ENCODE peak calls at places on chromosomes 3 and 15, in four cellular contexts. One of them, this sample, is unnamed. For H3K4me1, the result is how much of the 10 kb centered on the place peaks cover.

GRCh38 chr3:186053954-186054353 is 54.9 kb downstream of the ETV5 start:
- DNase-seq in endothelial cell of umbilical vein: no peak
- DNase-seq in ovary: no peak
- DNase-seq in IMR-90: peak
- DNase-seq in this sample: no peak

GRCh38 chr3:13077431-13078157 is 4.4 kb upstream of the IQSEC1 start:
- DNase-seq in ovary: no peak
- DNase-seq in endothelial cell of umbilical vein: no peak
- DNase-seq in IMR-90: no peak
- DNase-seq in this sample: peak

GRCh38 chr15:68339481-68339880 is 61.9 kb downstream of the FEM1B start:
- DNase-seq in ovary: no peak
- DNase-seq in IMR-90: no peak
- DNase-seq in endothelial cell of umbilical vein: no peak
- DNase-seq in this sample: no peak

GRCh38 chr15:65368646-65369045 is 9.2 kb downstream of the IGDCC3 start:
- DNase-seq in ovary: no peak
- DNase-seq in IMR-90: no peak
- DNase-seq in endothelial cell of umbilical vein: no peak
- DNase-seq in this sample: no peak

GRCh38 chr3:37255990-37256308 is 81.6 kb upstream of the LRRFIP2 start:
- DNase-seq in ovary: no peak
- DNase-seq in IMR-90: no peak
- DNase-seq in endothelial cell of umbilical vein: no peak
- DNase-seq in this sample: no peak

GRCh38 chr3:190911382-190911781 is 48.9 kb upstream of the GMNC start:
- DNase-seq in IMR-90: no peak
- DNase-seq in endothelial cell of umbilical vein: no peak
- DNase-seq in ovary: no peak
- DNase-seq in this sample: no peak

GRCh38 chr3:23365066-23365465 is 161.9 kb downstream of the UBE2E2 start:
- DNase-seq in IMR-90: no peak
- DNase-seq in endothelial cell of umbilical vein: peak
- DNase-seq in ovary: no peak
- DNase-seq in this sample: no peak

GRCh38 chr3:126604691-126605090 is 46.0 kb upstream of the C3orf22 start:
- DNase-seq in IMR-90: no peak
- DNase-seq in endothelial cell of umbilical vein: no peak
- DNase-seq in ovary: no peak
- DNase-seq in this sample: no peak

GRCh38 chr15:98700501-98700900 is 52.2 kb downstream of the IGF1R start:
- DNase-seq in ovary: no peak
- DNase-seq in endothelial cell of umbilical vein: no peak
- DNase-seq in IMR-90: no peak
- DNase-seq in this sample: no peak

GRCh38 chr3:13234155-13234505 is 160.9 kb upstream of the IQSEC1 start:
- DNase-seq in ovary: no peak
- DNase-seq in IMR-90: no peak
- DNase-seq in endothelial cell of umbilical vein: no peak
- DNase-seq in this sample: no peak

GRCh38 chr3:57787867-57788623 is 31.9 kb downstream of the SLMAP start:
- DNase-seq in endothelial cell of umbilical vein: peak
- DNase-seq in ovary: no peak
- DNase-seq in IMR-90: peak
- DNase-seq in this sample: no peak

GRCh38 chr3:21531909-21532308 is 219.1 kb downstream of the ZNF385D start:
- DNase-seq in ovary: no peak
- DNase-seq in IMR-90: no peak
- DNase-seq in endothelial cell of umbilical vein: no peak
- DNase-seq in this sample: no peak

GRCh38 chr15:71526061-71526460 is 284.3 kb upstream of the NR2E3 start:
- DNase-seq in ovary: no peak
- DNase-seq in IMR-90: peak
- DNase-seq in endothelial cell of umbilical vein: no peak
- DNase-seq in this sample: no peak

GRCh38 chr15:68676011-68676605 is 97.3 kb downstream of the CORO2B start:
- DNase-seq in ovary: no peak
- DNase-seq in endothelial cell of umbilical vein: no peak
- DNase-seq in IMR-90: no peak
- DNase-seq in this sample: no peak

GRCh38 chr3:52405601-52406115 is 39.2 kb downstream of the SEMA3G start:
- DNase-seq in ovary: no peak
- DNase-seq in IMR-90: no peak
- DNase-seq in endothelial cell of umbilical vein: no peak
- DNase-seq in this sample: no peak

GRCh38 chr3:43909149-43909548 is 218.4 kb downstream of the ABHD5 start:
- DNase-seq in endothelial cell of umbilical vein: no peak
- DNase-seq in IMR-90: peak
- DNase-seq in ovary: no peak
- DNase-seq in this sample: no peak

GRCh38 chr15:42800731-42801474 is 64.0 kb upstream of the CDAN1 start:
- DNase-seq in ovary: no peak
- DNase-seq in IMR-90: no peak
- DNase-seq in endothelial cell of umbilical vein: no peak
- DNase-seq in this sample: no peak

GRCh38 chr3:126103121-126104027 is 19.4 kb upstream of the SLC41A3 start:
- DNase-seq in ovary: no peak
- DNase-seq in IMR-90: no peak
- DNase-seq in endothelial cell of umbilical vein: no peak
- DNase-seq in this sample: no peak

GRCh38 chr3:117706037-117706436 is 996.5 kb downstream of the TUSC7 start:
- DNase-seq in IMR-90: peak
- DNase-seq in endothelial cell of umbilical vein: no peak
- DNase-seq in ovary: no peak
- DNase-seq in this sample: no peak

DNA sequence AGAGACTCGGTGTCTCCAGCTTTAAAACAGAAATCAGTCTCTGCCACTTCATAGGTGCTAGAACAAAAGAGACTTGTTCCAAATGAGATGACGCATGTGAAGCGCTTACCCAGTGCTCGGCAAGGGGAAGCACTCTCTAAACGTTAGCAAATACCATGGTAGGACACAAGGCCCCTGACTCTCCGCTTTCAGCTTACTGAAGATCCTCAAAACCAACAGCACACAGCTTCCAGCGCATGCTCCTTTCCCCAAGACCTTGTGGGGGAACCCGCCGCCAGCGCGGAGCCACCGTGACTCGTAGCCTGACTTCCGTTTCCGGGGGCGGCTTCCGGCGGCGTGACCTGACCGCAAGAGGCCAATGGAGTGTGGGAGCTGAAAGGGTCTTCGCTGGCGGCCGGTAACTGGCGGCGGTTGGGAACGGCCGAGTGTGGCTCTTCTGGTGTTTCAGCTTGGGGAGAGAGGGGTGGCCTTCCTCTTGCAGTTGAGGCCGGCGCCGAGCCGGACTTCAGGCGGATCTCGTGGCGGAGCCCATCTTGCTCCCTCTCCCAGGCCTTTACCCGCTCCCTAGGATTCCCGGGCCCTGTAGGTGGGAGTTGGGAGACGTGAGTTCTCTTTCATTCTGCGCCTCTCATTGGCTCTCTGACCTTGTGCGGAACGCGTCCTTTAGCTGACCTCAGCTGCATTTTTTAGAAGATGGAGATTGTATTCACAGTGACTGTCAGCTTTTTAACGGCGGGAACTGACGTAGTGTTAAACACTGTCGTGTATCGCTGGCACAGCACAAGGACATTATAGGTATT is at the start of gene THUMPD3:
- DNase-seq in ovary: peak
- DNase-seq in IMR-90: peak
- DNase-seq in endothelial cell of umbilical vein: peak
- DNase-seq in this sample: peak
- TF ChIP-seq POLR2A in ovary: peak
- TF ChIP-seq POLR2A in IMR-90: peak
- TF ChIP-seq POLR2A in endothelial cell of umbilical vein: peak
- TF ChIP-seq POLR2A in this sample: peak

DNA sequence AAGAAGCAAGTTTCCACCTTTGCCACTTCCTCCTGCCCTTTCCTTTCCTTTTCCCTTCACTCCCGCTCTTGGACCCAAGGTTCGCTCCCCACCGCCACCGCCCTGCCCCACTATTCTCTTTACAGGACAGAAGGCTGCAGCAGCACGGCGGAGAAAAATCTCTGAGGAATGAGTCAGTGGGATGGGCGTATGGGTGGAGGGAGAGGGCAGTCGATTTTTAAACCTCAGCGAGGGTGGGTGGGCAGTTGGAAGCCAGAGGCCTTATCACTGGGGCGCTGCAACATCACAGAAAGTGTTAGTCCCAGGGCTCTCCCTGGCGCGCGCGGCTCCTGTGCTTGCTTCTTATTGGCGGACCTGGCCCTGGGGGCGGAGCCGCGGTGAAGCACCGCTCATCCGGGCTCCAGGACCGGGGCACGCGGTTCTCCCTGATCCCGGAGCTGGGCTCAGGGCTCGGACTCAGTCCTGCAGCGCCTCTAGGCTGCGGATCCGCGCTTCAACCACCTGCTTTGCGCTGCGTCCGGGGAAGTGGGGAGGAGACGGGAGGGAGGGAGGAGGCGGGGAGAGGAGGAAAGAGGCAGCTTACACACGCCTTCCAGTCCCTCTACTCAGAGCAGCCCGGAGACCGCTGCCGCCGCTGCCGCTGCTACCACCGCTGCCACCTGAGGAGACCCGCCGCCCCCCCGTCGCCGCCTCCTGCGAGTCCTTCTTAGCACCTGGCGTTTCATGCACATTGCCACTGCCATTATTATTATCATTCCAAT is at the start of gene ALCAM:
- DNase-seq in IMR-90: peak
- DNase-seq in endothelial cell of umbilical vein: peak
- DNase-seq in ovary: peak
- DNase-seq in this sample: peak
- TF ChIP-seq CTCF in IMR-90: peak
- TF ChIP-seq CTCF in endothelial cell of umbilical vein: peak
- TF ChIP-seq CTCF in ovary: peak
- TF ChIP-seq CTCF in this sample: peak

GRCh38 chr15:76336254-76337046 is at the start of gene ISL2:
- DNase-seq in IMR-90: peak
- DNase-seq in ovary: no peak
- DNase-seq in endothelial cell of umbilical vein: peak
- DNase-seq in this sample: no peak

GRCh38 chr15:76333720-76334437 is 2.7 kb upstream of the ISL2 start:
- DNase-seq in ovary: no peak
- DNase-seq in endothelial cell of umbilical vein: no peak
- DNase-seq in IMR-90: no peak
- DNase-seq in this sample: no peak

GRCh38 chr15:76335851-76336253 is 721 bp upstream of the ISL2 start:
- DNase-seq in ovary: no peak
- DNase-seq in IMR-90: no peak
- DNase-seq in endothelial cell of umbilical vein: no peak
- DNase-seq in this sample: no peak

GRCh38 chr15:76334438-76335004 is 2.1 kb upstream of the ISL2 start:
- DNase-seq in endothelial cell of umbilical vein: no peak
- DNase-seq in IMR-90: no peak
- DNase-seq in ovary: no peak
- DNase-seq in this sample: no peak

DNA sequence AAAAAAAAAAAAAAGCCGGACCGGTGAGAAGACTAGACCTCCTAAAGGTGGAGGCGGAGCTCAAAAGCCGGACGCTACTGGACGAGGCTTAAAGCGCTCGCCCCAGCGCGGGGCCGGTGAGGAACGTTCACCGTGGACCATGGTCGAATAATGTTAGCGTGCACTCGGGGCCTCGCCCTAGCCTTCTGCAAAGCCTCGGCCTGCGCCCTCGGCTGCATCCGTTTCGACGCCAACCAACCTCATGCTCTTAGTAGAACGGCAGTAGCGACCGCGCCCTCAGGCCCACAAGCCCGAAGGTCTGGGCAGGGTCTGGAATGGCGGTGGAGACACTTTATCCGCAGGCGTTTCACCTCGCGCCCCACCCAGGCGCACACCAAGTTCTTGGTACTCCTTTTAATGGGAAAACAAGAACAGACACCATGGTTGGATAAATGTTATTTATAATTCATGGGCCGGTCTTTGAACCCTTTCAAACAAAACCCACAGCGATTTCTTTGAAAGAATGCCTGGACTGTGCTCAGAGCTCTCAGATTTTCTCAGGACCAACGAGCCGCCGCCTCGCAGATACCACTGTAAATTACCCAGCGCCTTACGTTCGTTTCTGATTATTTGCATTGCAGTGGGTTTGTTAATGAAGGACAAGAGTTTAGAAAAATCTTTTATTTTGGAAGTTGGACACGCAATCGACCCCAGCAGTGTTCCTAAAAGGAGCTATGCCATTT is 1.3 kb upstream of the ISL2 start:
- DNase-seq in endothelial cell of umbilical vein: no peak
- DNase-seq in ovary: no peak
- DNase-seq in IMR-90: no peak
- DNase-seq in this sample: no peak
- H3K4me1 ChIP-seq in endothelial cell of umbilical vein: under half
- H3K4me1 ChIP-seq in ovary: under half
- H3K4me1 ChIP-seq in IMR-90: under half
- H3K4me1 ChIP-seq in this sample: under half

GRCh38 chr3:69086133-69086722 is 1.5 kb downstream of the ARL6IP5 start:
- DNase-seq in ovary: peak
- DNase-seq in IMR-90: peak
- DNase-seq in endothelial cell of umbilical vein: peak
- DNase-seq in this sample: peak

GRCh38 chr3:69084326-69084667 is 440 bp upstream of the ARL6IP5 start:
- DNase-seq in endothelial cell of umbilical vein: peak
- DNase-seq in IMR-90: peak
- DNase-seq in ovary: no peak
- DNase-seq in this sample: peak

GRCh38 chr3:69085543-69086132 is 901 bp downstream of the ARL6IP5 start:
- DNase-seq in endothelial cell of umbilical vein: no peak
- DNase-seq in IMR-90: no peak
- DNase-seq in ovary: peak
- DNase-seq in this sample: peak

GRCh38 chr3:69082805-69083204 is 1.9 kb upstream of the ARL6IP5 start:
- DNase-seq in IMR-90: peak
- DNase-seq in endothelial cell of umbilical vein: peak
- DNase-seq in ovary: no peak
- DNase-seq in this sample: peak

DNA sequence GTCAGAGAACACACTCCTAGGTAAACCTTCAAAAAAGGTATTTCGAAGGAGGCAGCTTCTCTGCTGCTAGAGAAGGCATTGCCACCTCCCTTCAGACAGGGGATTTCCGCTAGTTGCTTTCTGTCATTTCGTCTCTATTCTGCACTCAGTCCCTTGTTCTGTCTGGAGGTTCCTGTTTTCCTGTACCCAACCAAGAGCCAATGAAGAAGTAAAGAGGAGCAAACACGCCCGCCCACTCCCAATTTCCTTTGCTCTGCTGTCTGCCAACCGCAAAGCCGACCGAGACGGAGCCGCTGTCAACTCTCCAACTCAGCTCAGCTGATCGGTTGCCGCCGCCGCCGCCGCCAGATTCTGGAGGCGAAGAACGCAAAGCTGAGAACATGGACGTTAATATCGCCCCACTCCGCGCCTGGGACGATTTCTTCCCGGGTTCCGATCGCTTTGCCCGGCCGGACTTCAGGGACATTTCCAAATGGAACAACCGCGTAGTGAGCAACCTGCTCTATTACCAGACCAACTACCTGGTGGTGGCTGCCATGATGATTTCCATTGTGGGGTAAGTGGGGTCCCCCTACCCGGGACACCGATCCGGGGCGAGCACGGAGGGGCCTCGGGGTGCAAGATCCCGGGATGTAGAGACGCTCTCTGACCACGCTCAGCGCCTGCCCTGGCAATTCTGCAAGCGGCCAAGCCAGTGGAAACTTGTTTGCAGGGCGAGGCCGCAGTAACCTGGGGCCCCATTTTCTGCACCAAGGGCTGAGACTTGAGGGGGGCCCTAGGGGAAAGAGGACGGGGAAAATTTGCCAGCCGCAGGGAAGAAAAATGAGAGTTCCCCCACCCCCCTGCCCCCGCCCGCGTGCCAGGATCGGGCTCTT is at the start of gene ARL6IP5:
- DNase-seq in endothelial cell of umbilical vein: peak
- DNase-seq in IMR-90: peak
- DNase-seq in ovary: peak
- DNase-seq in this sample: peak
- TF ChIP-seq POLR2A in endothelial cell of umbilical vein: peak
- TF ChIP-seq POLR2A in IMR-90: no peak
- TF ChIP-seq POLR2A in ovary: no peak
- TF ChIP-seq POLR2A in this sample: no peak

This sample was measured in thyroid gland.